ENCODE peak calls at places on chromosome 12, in four cellular contexts. K is cardiac fibroblast, S is fibroblast of the aortic adventitia, M is colonic mucosa. I is an unnamed sample.

GRCh38 chr12:93376436-93377251 is 1.1 kb upstream of the NUDT4 start:
- DNase-seq in K (peak), M (peak), S (peak), I (no peak)

GRCh38 chr12:9745191-9745590 is 12.3 kb upstream of the CLECL1 start:
- DNase-seq in S (no peak), K (no peak), M (no peak), I (no peak)

GRCh38 chr12:122856999-122857671 is 21.9 kb downstream of the HIP1R start:
- DNase-seq in M (no peak), S (no peak), K (no peak), I (no peak)

GRCh38 chr12:95836185-95836609 is 22.6 kb upstream of the SNRPF start:
- DNase-seq in K (peak), S (peak), M (no peak), I (no peak)

GRCh38 chr12:43599708-43600107 is 47.7 kb upstream of the ADAMTS20 start:
- DNase-seq in S (no peak), K (no peak), M (no peak), I (no peak)

GRCh38 chr12:120831648-120832267 is 72.4 kb downstream of the SPPL3 start:
- DNase-seq in K (no peak), S (no peak), M (no peak), I (no peak)

GRCh38 chr12:90575995-90576394 is 379.0 kb downstream of the CCER1 start:
- DNase-seq in M (no peak), S (no peak), K (peak), I (no peak)

GRCh38 chr12:107461222-107461980 is 224.2 kb upstream of the PWP1 start:
- DNase-seq in K (peak), S (peak), M (no peak), I (no peak)

GRCh38 chr12:42810006-42810405 is 220.5 kb upstream of the PRICKLE1 start:
- DNase-seq in K (no peak), S (no peak), M (no peak), I (no peak)

GRCh38 chr12:115998119-115998633 is 279.3 kb downstream of the MED13L start:
- DNase-seq in K (peak), M (no peak), S (peak), I (peak)

GRCh38 chr12:100824476-100824875 is 29.9 kb downstream of the ANO4 start:
- DNase-seq in M (no peak), K (no peak), S (no peak), I (no peak)

GRCh38 chr12:116125981-116126566 is 151.4 kb downstream of the MED13L start:
- DNase-seq in S (peak), M (no peak), K (peak), I (no peak)

GRCh38 chr12:1791104-1791927 is 29.0 kb upstream of the LRTM2 start:
- DNase-seq in S (peak), M (peak), K (peak), I (peak)

GRCh38 chr12:52238206-52238840 is 5.3 kb downstream of the KRT7 start:
- DNase-seq in S (no peak), M (no peak), K (peak), I (no peak)

GRCh38 chr12:92070054-92070863 is 75.4 kb downstream of the BTG1 start:
- DNase-seq in M (peak), S (no peak), K (no peak), I (peak)

GRCh38 chr12:6332459-6332858 is 9.4 kb downstream of the TNFRSF1A start:
- DNase-seq in S (peak), K (peak), M (no peak), I (no peak)

GRCh38 chr12:29168000-29168399 is 18.9 kb downstream of the FAR2 start:
- DNase-seq in K (no peak), S (no peak), M (peak), I (no peak)

GRCh38 chr12:1502441-1502785 is 92.0 kb downstream of the FBXL14 start:
- DNase-seq in S (peak), K (peak), M (no peak), I (no peak)

GRCh38 chr12:132206093-132206434 is 61.8 kb downstream of the NOC4L start:
- DNase-seq in K (no peak), S (no peak), M (no peak), I (no peak)

GRCh38 chr12:98320026-98320425 is 195.4 kb upstream of the TMPO start:
- DNase-seq in S (no peak), M (no peak), K (no peak), I (no peak)

GRCh38 chr12:63917864-63918742 is 73.6 kb downstream of the SRGAP1 start:
- DNase-seq in K (peak), S (peak), M (peak), I (peak)

GRCh38 chr12:76030378-76031080 is 1.0 kb downstream of the PHLDA1 start:
- DNase-seq in K (peak), M (peak), S (peak), I (peak)

GRCh38 chr12:25308761-25309160 is 58.0 kb upstream of the KRAS start:
- DNase-seq in M (no peak), K (no peak), S (no peak), I (no peak)

GRCh38 chr12:91226-91625 is 24.7 kb downstream of the IQSEC3 start:
- DNase-seq in S (no peak), K (no peak), M (no peak), I (no peak)

GRCh38 chr12:122227341-122227740 is 1.5 kb upstream of the DIABLO start:
- DNase-seq in S (no peak), K (no peak), M (no peak), I (no peak)

GRCh38 chr12:5295151-5295550 is 136.8 kb upstream of the NTF3 start:
- DNase-seq in K (no peak), S (no peak), M (no peak), I (no peak)

GRCh38 chr12:114799574-114800487 is 115.9 kb upstream of the TBX3 start:
- DNase-seq in M (peak), K (peak), S (peak), I (peak)

GRCh38 chr12:62915130-62915529 is 19.8 kb downstream of the PPM1H start:
- DNase-seq in M (no peak), S (no peak), K (no peak), I (no peak)

GRCh38 chr12:107782067-107782466 is 7.6 kb downstream of the ASCL4 start:
- DNase-seq in S (no peak), M (no peak), K (no peak), I (no peak)

GRCh38 chr12:119008691-119009221 is 27.4 kb downstream of the SRRM4 start:
- DNase-seq in S (no peak), K (no peak), M (no peak), I (no peak)
- H3K4me3 ChIP-seq in S (no peak), K (no peak), M (no peak), I (no peak)

GRCh38 chr12:86710110-86710509 is 453.9 kb upstream of the MGAT4C start:
- DNase-seq in M (no peak), S (peak), K (peak), I (no peak)

GRCh38 chr12:86713121-86713520 is 456.9 kb upstream of the MGAT4C start:
- DNase-seq in S (no peak), M (no peak), K (no peak), I (no peak)

GRCh38 chr12:86711716-86712115 is 455.5 kb upstream of the MGAT4C start:
- DNase-seq in S (no peak), K (peak), M (no peak), I (no peak)

GRCh38 chr12:86712425-86712843 is 456.2 kb upstream of the MGAT4C start:
- DNase-seq in M (no peak), K (peak), S (peak), I (no peak)
- H3K4me3 ChIP-seq in M (no peak), K (no peak), S (no peak), I (no peak)

GRCh38 chr12:53986686-53987180 is 1.8 kb downstream of the HOXC10 start:
- DNase-seq in K (no peak), S (no peak), M (no peak), I (no peak)
- H3K4me3 ChIP-seq in K (no peak), S (no peak), M (no peak), I (no peak)

GRCh38 chr12:104305349-104305748 is 1.8 kb downstream of the EID3 start:
- DNase-seq in M (no peak), K (no peak), S (no peak), I (no peak)

GRCh38 chr12:104306376-104306775 is 2.8 kb downstream of the EID3 start:
- DNase-seq in M (no peak), S (no peak), K (no peak), I (no peak)

GRCh38 chr12:104303538-104304151 is at the start of gene EID3:
- DNase-seq in S (peak), K (peak), M (peak), I (peak)

GRCh38 chr12:104306943-104307654 is 3.6 kb downstream of the EID3 start:
- DNase-seq in S (no peak), K (no peak), M (no peak), I (no peak)

GRCh38 chr12:104304261-104305004 is 894 bp downstream of the EID3 start:
- DNase-seq in M (no peak), K (no peak), S (peak), I (no peak)
- H3K4me3 ChIP-seq in M (peak), K (peak), S (peak), I (no peak)

GRCh38 chr12:26514364-26514763 is 318.6 kb downstream of the ITPR2 start:
- DNase-seq in M (no peak), K (peak), S (peak), I (no peak)
- H3K4me3 ChIP-seq in M (no peak), K (no peak), S (no peak), I (no peak)

GRCh38 chr12:65595016-65595560 is 229.2 kb upstream of the HMGA2 start:
- DNase-seq in M (no peak), S (no peak), K (no peak), I (no peak)
- H3K4me3 ChIP-seq in M (no peak), S (no peak), K (no peak), I (no peak)